ENCODE peak calls at places on chromosomes 11 and 22, in six cellular contexts. One of them, this sample, is unnamed.
A peak's percentile ranks its signal among the peaks of the same experiment; 100 is the strongest.

GRCh38 chr22:32644252-32645100 is 157.0 kb upstream of the TIMP3 start:
- DNase-seq in dorsolateral prefrontal cortex: no peak
- DNase-seq in AG04450: no peak
- DNase-seq in right lobe of liver: peak; percentile 85
- DNase-seq in GM06990: peak; percentile 12
- DNase-seq in cardiac muscle cell: peak; percentile 88
- DNase-seq in this sample: peak; percentile 14

GRCh38 chr11:131691558-131692041 is 321.2 kb downstream of the NTM start:
- DNase-seq in dorsolateral prefrontal cortex: no peak
- DNase-seq in AG04450: no peak
- DNase-seq in right lobe of liver: no peak
- DNase-seq in GM06990: peak; percentile 46
- DNase-seq in cardiac muscle cell: peak; percentile 52
- DNase-seq in this sample: peak; percentile 22

GRCh38 chr11:44454686-44455085 is 110.8 kb upstream of the CD82 start:
- DNase-seq in dorsolateral prefrontal cortex: no peak
- DNase-seq in AG04450: no peak
- DNase-seq in right lobe of liver: no peak
- DNase-seq in GM06990: no peak
- DNase-seq in cardiac muscle cell: no peak
- DNase-seq in this sample: no peak

GRCh38 chr22:23835773-23836144 is 3.0 kb downstream of the DERL3 start:
- DNase-seq in dorsolateral prefrontal cortex: no peak
- DNase-seq in AG04450: no peak
- DNase-seq in right lobe of liver: peak; percentile 35
- DNase-seq in GM06990: no peak
- DNase-seq in cardiac muscle cell: no peak
- DNase-seq in this sample: no peak

GRCh38 chr11:111064118-111064517 is 181.4 kb upstream of the POU2AF2 start:
- DNase-seq in dorsolateral prefrontal cortex: no peak
- DNase-seq in AG04450: peak; percentile 64
- DNase-seq in right lobe of liver: no peak
- DNase-seq in GM06990: no peak
- DNase-seq in cardiac muscle cell: peak; percentile 60
- DNase-seq in this sample: peak; percentile 50

GRCh38 chr11:112795142-112795815 is 165.9 kb upstream of the NCAM1 start:
- DNase-seq in dorsolateral prefrontal cortex: no peak
- DNase-seq in AG04450: no peak
- DNase-seq in right lobe of liver: no peak
- DNase-seq in GM06990: no peak
- DNase-seq in cardiac muscle cell: peak; percentile 77
- DNase-seq in this sample: peak; percentile 67

GRCh38 chr11:396948-397548 is 3.0 kb downstream of the PKP3 start:
- DNase-seq in dorsolateral prefrontal cortex: peak; percentile 78
- DNase-seq in AG04450: no peak
- DNase-seq in right lobe of liver: no peak
- DNase-seq in GM06990: peak; percentile 65
- DNase-seq in cardiac muscle cell: peak; percentile 78
- DNase-seq in this sample: peak; percentile 60

GRCh38 chr11:103808246-103808645 is 228.2 kb upstream of the DDI1 start:
- DNase-seq in dorsolateral prefrontal cortex: no peak
- DNase-seq in AG04450: no peak
- DNase-seq in right lobe of liver: no peak
- DNase-seq in GM06990: no peak
- DNase-seq in cardiac muscle cell: no peak
- DNase-seq in this sample: no peak

GRCh38 chr11:124199702-124200101 is 16.6 kb downstream of the OR10D3 start:
- DNase-seq in dorsolateral prefrontal cortex: no peak
- DNase-seq in AG04450: no peak
- DNase-seq in right lobe of liver: no peak
- DNase-seq in GM06990: no peak
- DNase-seq in cardiac muscle cell: no peak
- DNase-seq in this sample: no peak

GRCh38 chr11:114395776-114396175 is 4.5 kb downstream of the C11orf71 start:
- DNase-seq in dorsolateral prefrontal cortex: no peak
- DNase-seq in AG04450: no peak
- DNase-seq in right lobe of liver: no peak
- DNase-seq in GM06990: no peak
- DNase-seq in cardiac muscle cell: no peak
- DNase-seq in this sample: no peak

GRCh38 chr22:44746836-44747519 is 5.4 kb upstream of the ARHGAP8 start:
- DNase-seq in dorsolateral prefrontal cortex: no peak
- DNase-seq in AG04450: no peak
- DNase-seq in right lobe of liver: no peak
- DNase-seq in GM06990: no peak
- DNase-seq in cardiac muscle cell: peak; percentile 9
- DNase-seq in this sample: no peak

GRCh38 chr11:72716291-72716690 is 35.9 kb downstream of the ARAP1 start:
- DNase-seq in dorsolateral prefrontal cortex: peak; percentile 74
- DNase-seq in AG04450: no peak
- DNase-seq in right lobe of liver: no peak
- DNase-seq in GM06990: no peak
- DNase-seq in cardiac muscle cell: no peak
- DNase-seq in this sample: no peak

GRCh38 chr11:68406318-68407313 is 53.9 kb upstream of the PPP6R3 start:
- DNase-seq in dorsolateral prefrontal cortex: no peak
- DNase-seq in AG04450: no peak
- DNase-seq in right lobe of liver: no peak
- DNase-seq in GM06990: no peak
- DNase-seq in cardiac muscle cell: no peak
- DNase-seq in this sample: no peak

GRCh38 chr11:132466983-132467382 is 1065.3 kb downstream of the OPCML start:
- DNase-seq in dorsolateral prefrontal cortex: no peak
- DNase-seq in AG04450: no peak
- DNase-seq in right lobe of liver: no peak
- DNase-seq in GM06990: no peak
- DNase-seq in cardiac muscle cell: peak; percentile 14
- DNase-seq in this sample: no peak

GRCh38 chr11:70825893-70826540 is 426.4 kb downstream of the SHANK2 start:
- DNase-seq in dorsolateral prefrontal cortex: no peak
- DNase-seq in AG04450: no peak
- DNase-seq in right lobe of liver: no peak
- DNase-seq in GM06990: no peak
- DNase-seq in cardiac muscle cell: no peak
- DNase-seq in this sample: no peak

GRCh38 chr22:19064354-19065054 is 57.7 kb downstream of the DGCR2 start:
- DNase-seq in dorsolateral prefrontal cortex: no peak
- DNase-seq in AG04450: no peak
- DNase-seq in right lobe of liver: no peak
- DNase-seq in GM06990: no peak
- DNase-seq in cardiac muscle cell: no peak
- DNase-seq in this sample: no peak

GRCh38 chr11:35531246-35531645 is 5.8 kb upstream of the PAMR1 start:
- DNase-seq in dorsolateral prefrontal cortex: no peak
- DNase-seq in AG04450: no peak
- DNase-seq in right lobe of liver: no peak
- DNase-seq in GM06990: no peak
- DNase-seq in cardiac muscle cell: peak; percentile 55
- DNase-seq in this sample: peak; percentile 84

GRCh38 chr22:27885977-27886842 is 32.8 kb downstream of the PITPNB start:
- DNase-seq in dorsolateral prefrontal cortex: no peak
- DNase-seq in AG04450: peak; percentile 91
- DNase-seq in right lobe of liver: no peak
- DNase-seq in GM06990: no peak
- DNase-seq in cardiac muscle cell: peak; percentile 57
- DNase-seq in this sample: peak; percentile 67

GRCh38 chr22:50084085-50084484 is 1.1 kb downstream of the MLC1 start:
- DNase-seq in dorsolateral prefrontal cortex: no peak
- DNase-seq in AG04450: no peak
- DNase-seq in right lobe of liver: no peak
- DNase-seq in GM06990: no peak
- DNase-seq in cardiac muscle cell: no peak
- DNase-seq in this sample: no peak

GRCh38 chr22:36197065-36197440 is 4.6 kb downstream of the APOL4 start:
- DNase-seq in dorsolateral prefrontal cortex: no peak
- DNase-seq in AG04450: no peak
- DNase-seq in right lobe of liver: no peak
- DNase-seq in GM06990: no peak
- DNase-seq in cardiac muscle cell: peak; percentile 90
- DNase-seq in this sample: peak; percentile 75

GRCh38 chr11:10051868-10052586 is 242.0 kb downstream of the SBF2 start:
- DNase-seq in dorsolateral prefrontal cortex: no peak
- DNase-seq in AG04450: no peak
- DNase-seq in right lobe of liver: no peak
- DNase-seq in GM06990: no peak
- DNase-seq in cardiac muscle cell: peak; percentile 22
- DNase-seq in this sample: peak; percentile 55

GRCh38 chr22:36252754-36253522 is at the start of gene APOL1:
- DNase-seq in dorsolateral prefrontal cortex: no peak
- DNase-seq in AG04450: no peak
- DNase-seq in right lobe of liver: no peak
- DNase-seq in GM06990: peak; percentile 40
- DNase-seq in cardiac muscle cell: no peak
- DNase-seq in this sample: peak; percentile 74

GRCh38 chr22:47457021-47457420 is 694.6 kb downstream of the TBC1D22A start:
- DNase-seq in dorsolateral prefrontal cortex: no peak
- DNase-seq in AG04450: no peak
- DNase-seq in right lobe of liver: no peak
- DNase-seq in GM06990: no peak
- DNase-seq in cardiac muscle cell: no peak
- DNase-seq in this sample: no peak

GRCh38 chr22:23538502-23538860 is 41.6 kb downstream of the IGLL1 start:
- DNase-seq in dorsolateral prefrontal cortex: peak; percentile 36
- DNase-seq in AG04450: no peak
- DNase-seq in right lobe of liver: peak; percentile 34
- DNase-seq in GM06990: no peak
- DNase-seq in cardiac muscle cell: peak; percentile 36
- DNase-seq in this sample: no peak

GRCh38 chr11:120336641-120337132 is 474 bp downstream of the ARHGEF12 start:
- DNase-seq in dorsolateral prefrontal cortex: no peak
- DNase-seq in AG04450: no peak
- DNase-seq in right lobe of liver: no peak
- DNase-seq in GM06990: no peak
- DNase-seq in cardiac muscle cell: no peak
- DNase-seq in this sample: no peak

GRCh38 chr11:15127341-15127740 is 12.6 kb downstream of the INSC start:
- DNase-seq in dorsolateral prefrontal cortex: no peak
- DNase-seq in AG04450: no peak
- DNase-seq in right lobe of liver: no peak
- DNase-seq in GM06990: no peak
- DNase-seq in cardiac muscle cell: peak; percentile 41
- DNase-seq in this sample: peak; percentile 75

GRCh38 chr22:27115816-27116256 is 458.4 kb downstream of the MIAT start:
- DNase-seq in dorsolateral prefrontal cortex: no peak
- DNase-seq in AG04450: no peak
- DNase-seq in right lobe of liver: no peak
- DNase-seq in GM06990: no peak
- DNase-seq in cardiac muscle cell: no peak
- DNase-seq in this sample: peak; percentile 63

GRCh38 chr11:117421471-117421870 is 93.8 kb downstream of the CEP164 start:
- DNase-seq in dorsolateral prefrontal cortex: no peak
- DNase-seq in AG04450: no peak
- DNase-seq in right lobe of liver: no peak
- DNase-seq in GM06990: no peak
- DNase-seq in cardiac muscle cell: no peak
- DNase-seq in this sample: no peak

GRCh38 chr11:100689141-100689540 is 2.1 kb downstream of the ARHGAP42 start:
- DNase-seq in dorsolateral prefrontal cortex: no peak
- DNase-seq in AG04450: no peak
- DNase-seq in right lobe of liver: no peak
- DNase-seq in GM06990: no peak
- DNase-seq in cardiac muscle cell: peak; percentile 21
- DNase-seq in this sample: no peak

GRCh38 chr11:8019671-8020597 is 32.8 kb downstream of the EIF3F start:
- DNase-seq in dorsolateral prefrontal cortex: peak; percentile 69
- DNase-seq in AG04450: no peak
- DNase-seq in right lobe of liver: no peak
- DNase-seq in GM06990: no peak
- DNase-seq in cardiac muscle cell: peak; percentile 50
- DNase-seq in this sample: peak; percentile 41
- TF ChIP-seq CTCF in dorsolateral prefrontal cortex: no peak
- TF ChIP-seq CTCF in AG04450: no peak
- TF ChIP-seq CTCF in right lobe of liver: no peak
- TF ChIP-seq CTCF in GM06990: no peak
- TF ChIP-seq CTCF in cardiac muscle cell: no peak
- TF ChIP-seq CTCF in this sample: no peak

DNA sequence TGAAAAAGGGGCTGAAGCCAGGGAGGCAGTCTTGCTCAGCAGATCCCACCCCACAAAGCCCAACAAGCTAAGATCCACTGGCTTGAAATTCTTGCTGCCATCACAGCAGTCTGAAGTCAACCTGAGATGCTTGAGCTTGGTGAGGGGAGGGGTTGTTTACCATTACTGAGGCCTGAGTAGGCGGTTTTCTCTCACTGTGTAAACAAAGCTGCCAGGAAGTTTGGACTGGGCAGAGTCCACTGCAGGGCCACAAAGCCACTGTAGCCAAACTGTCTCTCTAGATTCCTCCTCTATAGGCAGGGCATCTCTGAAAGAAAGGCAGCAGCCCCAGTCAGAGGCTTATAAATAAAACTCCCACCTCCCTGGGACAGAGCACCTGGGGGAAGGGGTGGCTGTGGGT is 746.1 kb upstream of the LRRC4C start:
- DNase-seq in dorsolateral prefrontal cortex: no peak
- DNase-seq in AG04450: no peak
- DNase-seq in right lobe of liver: peak; percentile 61
- DNase-seq in GM06990: no peak
- DNase-seq in cardiac muscle cell: no peak
- DNase-seq in this sample: no peak
- H3K4me3 ChIP-seq in dorsolateral prefrontal cortex: no peak overlapping the region
- H3K4me3 ChIP-seq in AG04450: no peak overlapping the region
- H3K4me3 ChIP-seq in right lobe of liver: no peak overlapping the region
- H3K4me3 ChIP-seq in GM06990: no peak overlapping the region
- H3K4me3 ChIP-seq in cardiac muscle cell: no peak overlapping the region
- H3K4me3 ChIP-seq in this sample: no peak overlapping the region

GRCh38 chr11:5204787-5205186 is 4.3 kb upstream of the OR51V1 start:
- DNase-seq in dorsolateral prefrontal cortex: no peak
- DNase-seq in AG04450: peak; percentile 58
- DNase-seq in right lobe of liver: no peak
- DNase-seq in GM06990: no peak
- DNase-seq in cardiac muscle cell: peak; percentile 77
- DNase-seq in this sample: peak; percentile 88
- TF ChIP-seq CTCF in dorsolateral prefrontal cortex: peak; percentile 61
- TF ChIP-seq CTCF in AG04450: peak; percentile 67
- TF ChIP-seq CTCF in right lobe of liver: peak; percentile 41
- TF ChIP-seq CTCF in GM06990: peak; percentile 47
- TF ChIP-seq CTCF in cardiac muscle cell: peak; percentile 70
- TF ChIP-seq CTCF in this sample: peak; percentile 69

GRCh38 chr11:61602775-61603569 is 22.1 kb upstream of the SYT7 start:
- DNase-seq in dorsolateral prefrontal cortex: peak; percentile 61
- DNase-seq in AG04450: peak; percentile 90
- DNase-seq in right lobe of liver: no peak
- DNase-seq in GM06990: no peak
- DNase-seq in cardiac muscle cell: peak; percentile 97
- DNase-seq in this sample: peak; percentile 98

GRCh38 chr11:61601512-61601911 is 20.6 kb upstream of the SYT7 start:
- DNase-seq in dorsolateral prefrontal cortex: no peak
- DNase-seq in AG04450: no peak
- DNase-seq in right lobe of liver: no peak
- DNase-seq in GM06990: no peak
- DNase-seq in cardiac muscle cell: no peak
- DNase-seq in this sample: no peak

GRCh38 chr11:61607426-61607825 is 26.6 kb upstream of the SYT7 start:
- DNase-seq in dorsolateral prefrontal cortex: no peak
- DNase-seq in AG04450: no peak
- DNase-seq in right lobe of liver: no peak
- DNase-seq in GM06990: no peak
- DNase-seq in cardiac muscle cell: no peak
- DNase-seq in this sample: peak; percentile 50

GRCh38 chr11:61599968-61600710 is 19.3 kb upstream of the SYT7 start:
- DNase-seq in dorsolateral prefrontal cortex: peak; percentile 72
- DNase-seq in AG04450: no peak
- DNase-seq in right lobe of liver: no peak
- DNase-seq in GM06990: no peak
- DNase-seq in cardiac muscle cell: no peak
- DNase-seq in this sample: no peak

GRCh38 chr11:61603667-61604066 is 22.8 kb upstream of the SYT7 start:
- DNase-seq in dorsolateral prefrontal cortex: no peak
- DNase-seq in AG04450: no peak
- DNase-seq in right lobe of liver: no peak
- DNase-seq in GM06990: no peak
- DNase-seq in cardiac muscle cell: no peak
- DNase-seq in this sample: no peak
- H3K4me3 ChIP-seq in dorsolateral prefrontal cortex: no peak overlapping the region
- H3K4me3 ChIP-seq in AG04450: no peak overlapping the region
- H3K4me3 ChIP-seq in right lobe of liver: no peak overlapping the region
- H3K4me3 ChIP-seq in GM06990: no peak overlapping the region
- H3K4me3 ChIP-seq in cardiac muscle cell: no peak overlapping the region
- H3K4me3 ChIP-seq in this sample: no peak overlapping the region